ENCODE peak calls at places on chromosome 9, in ten cellular contexts. One of them, this sample, is unnamed.

GRCh38 chr9:124304285-124304684 is 46.5 kb downstream of the NEK6 start:
- DNase-seq in T-helper 2 cell: no peak
- DNase-seq in fibroblast of pulmonary artery: no peak
- DNase-seq in stimulated activated CD8-positive, alpha-beta memory T cell treated with anti-CD3 and anti-CD28 coated beads, Interleukin-7, amount 100 ng/mL, for 1 hour: no peak
- DNase-seq in left lung: no peak
- DNase-seq in nucleus accumbens: no peak
- DNase-seq in CD4-positive, CD25-positive, alpha-beta regulatory T cell: no peak
- DNase-seq in EL: no peak
- DNase-seq in nephron progenitor cell: no peak
- DNase-seq in testis: no peak
- DNase-seq in this sample: no peak

GRCh38 chr9:113910036-113910639 is 34.0 kb downstream of the ZNF618 start:
- DNase-seq in CD4-positive, CD25-positive, alpha-beta regulatory T cell: no peak
- DNase-seq in left lung: no peak
- DNase-seq in nephron progenitor cell: no peak
- DNase-seq in nucleus accumbens: no peak
- DNase-seq in T-helper 2 cell: no peak
- DNase-seq in testis: no peak
- DNase-seq in EL: no peak
- DNase-seq in stimulated activated CD8-positive, alpha-beta memory T cell treated with anti-CD3 and anti-CD28 coated beads, Interleukin-7, amount 100 ng/mL, for 1 hour: no peak
- DNase-seq in fibroblast of pulmonary artery: no peak
- DNase-seq in this sample: no peak

GRCh38 chr9:36401179-36401740 is 1.2 kb upstream of the RNF38 start:
- DNase-seq in left lung: no peak
- DNase-seq in stimulated activated CD8-positive, alpha-beta memory T cell treated with anti-CD3 and anti-CD28 coated beads, Interleukin-7, amount 100 ng/mL, for 1 hour: no peak
- DNase-seq in nephron progenitor cell: no peak
- DNase-seq in EL: peak
- DNase-seq in fibroblast of pulmonary artery: peak
- DNase-seq in nucleus accumbens: peak
- DNase-seq in testis: peak
- DNase-seq in CD4-positive, CD25-positive, alpha-beta regulatory T cell: no peak
- DNase-seq in T-helper 2 cell: no peak
- DNase-seq in this sample: no peak

GRCh38 chr9:94921072-94921471 is 194.6 kb downstream of the AOPEP start:
- DNase-seq in nucleus accumbens: no peak
- DNase-seq in left lung: peak
- DNase-seq in fibroblast of pulmonary artery: peak
- DNase-seq in EL: peak
- DNase-seq in nephron progenitor cell: peak
- DNase-seq in CD4-positive, CD25-positive, alpha-beta regulatory T cell: no peak
- DNase-seq in testis: no peak
- DNase-seq in stimulated activated CD8-positive, alpha-beta memory T cell treated with anti-CD3 and anti-CD28 coated beads, Interleukin-7, amount 100 ng/mL, for 1 hour: no peak
- DNase-seq in T-helper 2 cell: no peak
- DNase-seq in this sample: no peak

GRCh38 chr9:93110400-93110855 is 14.4 kb downstream of the CARD19 start:
- DNase-seq in nucleus accumbens: no peak
- DNase-seq in fibroblast of pulmonary artery: no peak
- DNase-seq in EL: no peak
- DNase-seq in left lung: peak
- DNase-seq in T-helper 2 cell: no peak
- DNase-seq in stimulated activated CD8-positive, alpha-beta memory T cell treated with anti-CD3 and anti-CD28 coated beads, Interleukin-7, amount 100 ng/mL, for 1 hour: no peak
- DNase-seq in CD4-positive, CD25-positive, alpha-beta regulatory T cell: no peak
- DNase-seq in nephron progenitor cell: no peak
- DNase-seq in testis: no peak
- DNase-seq in this sample: no peak

GRCh38 chr9:135494791-135495559 is 5.5 kb upstream of the MRPS2 start:
- DNase-seq in nucleus accumbens: no peak
- DNase-seq in left lung: peak
- DNase-seq in nephron progenitor cell: no peak
- DNase-seq in testis: no peak
- DNase-seq in stimulated activated CD8-positive, alpha-beta memory T cell treated with anti-CD3 and anti-CD28 coated beads, Interleukin-7, amount 100 ng/mL, for 1 hour: no peak
- DNase-seq in CD4-positive, CD25-positive, alpha-beta regulatory T cell: no peak
- DNase-seq in EL: no peak
- DNase-seq in fibroblast of pulmonary artery: no peak
- DNase-seq in T-helper 2 cell: no peak
- DNase-seq in this sample: no peak

GRCh38 chr9:108310202-108310601 is 545.6 kb downstream of the ACTL7B start:
- DNase-seq in nephron progenitor cell: no peak
- DNase-seq in fibroblast of pulmonary artery: no peak
- DNase-seq in nucleus accumbens: no peak
- DNase-seq in testis: no peak
- DNase-seq in left lung: no peak
- DNase-seq in CD4-positive, CD25-positive, alpha-beta regulatory T cell: no peak
- DNase-seq in stimulated activated CD8-positive, alpha-beta memory T cell treated with anti-CD3 and anti-CD28 coated beads, Interleukin-7, amount 100 ng/mL, for 1 hour: no peak
- DNase-seq in T-helper 2 cell: no peak
- DNase-seq in EL: no peak
- DNase-seq in this sample: no peak

GRCh38 chr9:128550226-128550625 is 2.2 kb upstream of the SPTAN1 start:
- DNase-seq in left lung: no peak
- DNase-seq in fibroblast of pulmonary artery: no peak
- DNase-seq in testis: no peak
- DNase-seq in EL: no peak
- DNase-seq in stimulated activated CD8-positive, alpha-beta memory T cell treated with anti-CD3 and anti-CD28 coated beads, Interleukin-7, amount 100 ng/mL, for 1 hour: no peak
- DNase-seq in T-helper 2 cell: no peak
- DNase-seq in nucleus accumbens: no peak
- DNase-seq in CD4-positive, CD25-positive, alpha-beta regulatory T cell: no peak
- DNase-seq in nephron progenitor cell: no peak
- DNase-seq in this sample: peak